ENCODE peak calls at places on chromosomes 12 and 14, in six cellular contexts. One of them, this sample, is unnamed.

GRCh38 chr14:39369029-39369428 is 63.2 kb downstream of the FBXO33 start:
- DNase-seq in NCI-H774: no peak
- DNase-seq in heart left ventricle: no peak
- DNase-seq in activated CD8-positive, alpha-beta memory T cell treated with anti-CD3 and anti-CD28 coated beads for 1 hour: no peak
- DNase-seq in RWPE1: no peak
- DNase-seq in progenitor cell of endocrine pancreas: no peak
- DNase-seq in this sample: no peak

GRCh38 chr12:122861586-122861970 is 26.3 kb downstream of the HIP1R start:
- DNase-seq in NCI-H774: no peak
- DNase-seq in heart left ventricle: peak; percentile 66
- DNase-seq in activated CD8-positive, alpha-beta memory T cell treated with anti-CD3 and anti-CD28 coated beads for 1 hour: no peak
- DNase-seq in RWPE1: no peak
- DNase-seq in progenitor cell of endocrine pancreas: no peak
- DNase-seq in this sample: peak; percentile 45

GRCh38 chr14:58912799-58913432 is 275.2 kb downstream of the DACT1 start:
- DNase-seq in NCI-H774: peak; percentile 4
- DNase-seq in heart left ventricle: no peak
- DNase-seq in activated CD8-positive, alpha-beta memory T cell treated with anti-CD3 and anti-CD28 coated beads for 1 hour: no peak
- DNase-seq in RWPE1: no peak
- DNase-seq in progenitor cell of endocrine pancreas: no peak
- DNase-seq in this sample: no peak

GRCh38 chr14:68961781-68962584 is 17.1 kb downstream of the ACTN1 start:
- DNase-seq in NCI-H774: no peak
- DNase-seq in heart left ventricle: no peak
- DNase-seq in activated CD8-positive, alpha-beta memory T cell treated with anti-CD3 and anti-CD28 coated beads for 1 hour: no peak
- DNase-seq in RWPE1: peak; percentile 88
- DNase-seq in progenitor cell of endocrine pancreas: no peak
- DNase-seq in this sample: no peak

GRCh38 chr12:132454949-132455418 is 35.0 kb upstream of the FBRSL1 start:
- DNase-seq in NCI-H774: no peak
- DNase-seq in heart left ventricle: peak; percentile 27
- DNase-seq in activated CD8-positive, alpha-beta memory T cell treated with anti-CD3 and anti-CD28 coated beads for 1 hour: no peak
- DNase-seq in RWPE1: no peak
- DNase-seq in progenitor cell of endocrine pancreas: no peak
- DNase-seq in this sample: no peak

GRCh38 chr12:93741741-93742085 is 64.5 kb downstream of the CRADD start:
- DNase-seq in NCI-H774: no peak
- DNase-seq in heart left ventricle: no peak
- DNase-seq in activated CD8-positive, alpha-beta memory T cell treated with anti-CD3 and anti-CD28 coated beads for 1 hour: no peak
- DNase-seq in RWPE1: no peak
- DNase-seq in progenitor cell of endocrine pancreas: no peak
- DNase-seq in this sample: no peak

GRCh38 chr12:67070307-67070600 is 198.9 kb upstream of the CAND1 start:
- DNase-seq in NCI-H774: no peak
- DNase-seq in heart left ventricle: no peak
- DNase-seq in activated CD8-positive, alpha-beta memory T cell treated with anti-CD3 and anti-CD28 coated beads for 1 hour: no peak
- DNase-seq in RWPE1: no peak
- DNase-seq in progenitor cell of endocrine pancreas: no peak
- DNase-seq in this sample: no peak

GRCh38 chr12:102769323-102769916 is 147.6 kb downstream of the PAH start:
- DNase-seq in NCI-H774: peak; percentile 66
- DNase-seq in heart left ventricle: peak; percentile 64
- DNase-seq in activated CD8-positive, alpha-beta memory T cell treated with anti-CD3 and anti-CD28 coated beads for 1 hour: peak; percentile 2
- DNase-seq in RWPE1: peak; percentile 56
- DNase-seq in progenitor cell of endocrine pancreas: peak; percentile 40
- DNase-seq in this sample: no peak

GRCh38 chr14:63174760-63175191 is 29.5 kb upstream of the RHOJ start:
- DNase-seq in NCI-H774: no peak
- DNase-seq in heart left ventricle: no peak
- DNase-seq in activated CD8-positive, alpha-beta memory T cell treated with anti-CD3 and anti-CD28 coated beads for 1 hour: no peak
- DNase-seq in RWPE1: peak; percentile 53
- DNase-seq in progenitor cell of endocrine pancreas: no peak
- DNase-seq in this sample: no peak

GRCh38 chr12:21559855-21560569 is 33.9 kb downstream of the SPX start:
- DNase-seq in NCI-H774: no peak
- DNase-seq in heart left ventricle: no peak
- DNase-seq in activated CD8-positive, alpha-beta memory T cell treated with anti-CD3 and anti-CD28 coated beads for 1 hour: no peak
- DNase-seq in RWPE1: peak; percentile 57
- DNase-seq in progenitor cell of endocrine pancreas: no peak
- DNase-seq in this sample: no peak

GRCh38 chr14:103630364-103631108 is 1.5 kb downstream of the KLC1 start:
- DNase-seq in NCI-H774: no peak
- DNase-seq in heart left ventricle: no peak
- DNase-seq in activated CD8-positive, alpha-beta memory T cell treated with anti-CD3 and anti-CD28 coated beads for 1 hour: no peak
- DNase-seq in RWPE1: no peak
- DNase-seq in progenitor cell of endocrine pancreas: no peak
- DNase-seq in this sample: no peak